ENCODE peak calls at places on chromosomes 16 and 17, in six cellular contexts. H is GM23338, E is spleen, F is GM12892, D is HL-60, J is K562. I is an unnamed sample.

GRCh38 chr17:79713391-79713790 is 17.4 kb upstream of the ENPP7 start:
- DNase-seq in H (no peak), E (no peak), F (no peak), D (no peak), J (no peak), I (no peak)

GRCh38 chr17:63116967-63117366 is 150.9 kb downstream of the TANC2 start:
- DNase-seq in H (peak), E (no peak), F (no peak), D (no peak), J (peak), I (no peak)

GRCh38 chr16:78235168-78235800 is 135.8 kb downstream of the WWOX start:
- DNase-seq in H (peak), E (peak), F (peak), D (peak), J (peak), I (peak)

GRCh38 chr16:23867566-23867965 is 31.8 kb downstream of the PRKCB start:
- DNase-seq in H (no peak), E (no peak), F (no peak), D (no peak), J (no peak), I (no peak)

GRCh38 chr17:58096892-58097291 is 13.7 kb downstream of the DYNLL2 start:
- DNase-seq in H (peak), E (no peak), F (no peak), D (no peak), J (no peak), I (no peak)

GRCh38 chr16:56915311-56916105 is 16.4 kb upstream of the HERPUD1 start:
- DNase-seq in H (no peak), E (no peak), F (no peak), D (no peak), J (no peak), I (no peak)

GRCh38 chr17:43801844-43802243 is 21.6 kb downstream of the CFAP97D1 start:
- DNase-seq in H (no peak), E (no peak), F (no peak), D (no peak), J (no peak), I (no peak)

GRCh38 chr16:21100447-21100846 is 50.2 kb downstream of the DNAH3 start:
- DNase-seq in H (no peak), E (no peak), F (no peak), D (no peak), J (no peak), I (no peak)

GRCh38 chr16:4750896-4751295 is 16.1 kb downstream of the ZNF500 start:
- DNase-seq in H (no peak), E (no peak), F (no peak), D (no peak), J (no peak), I (no peak)

GRCh38 chr17:60154616-60155426 is 5.0 kb downstream of the CA4 start:
- DNase-seq in H (peak), E (peak), F (no peak), D (no peak), J (no peak), I (no peak)

GRCh38 chr17:44071772-44072171 is 1.2 kb downstream of the G6PC3 start:
- DNase-seq in H (no peak), E (no peak), F (no peak), D (no peak), J (no peak), I (no peak)

GRCh38 chr16:48081656-48082055 is 74.1 kb downstream of the ABCC12 start:
- DNase-seq in H (no peak), E (no peak), F (no peak), D (no peak), J (no peak), I (no peak)

GRCh38 chr17:55152236-55152635 is 112.5 kb upstream of the HLF start:
- DNase-seq in H (no peak), E (no peak), F (no peak), D (no peak), J (no peak), I (no peak)

GRCh38 chr17:58364270-58364942 is 12.4 kb upstream of the SUPT4H1 start:
- DNase-seq in H (no peak), E (no peak), F (no peak), D (no peak), J (peak), I (peak)

GRCh38 chr16:55333690-55334089 is 9.7 kb downstream of the IRX6 start:
- DNase-seq in H (no peak), E (no peak), F (no peak), D (peak), J (no peak), I (no peak)

GRCh38 chr17:31919802-31920525 is 16.8 kb upstream of the SUZ12 start:
- DNase-seq in H (no peak), E (no peak), F (no peak), D (no peak), J (no peak), I (no peak)

GRCh38 chr16:15054357-15055140 is 1.3 kb downstream of the NTAN1 start:
- DNase-seq in H (no peak), E (no peak), F (no peak), D (no peak), J (no peak), I (no peak)

GRCh38 chr17:82103588-82104451 is 5.8 kb upstream of the FASN start:
- DNase-seq in H (peak), E (no peak), F (no peak), D (no peak), J (peak), I (peak)

GRCh38 chr17:40859536-40859935 is 7.5 kb downstream of the KRT12 start:
- DNase-seq in H (no peak), E (no peak), F (no peak), D (no peak), J (no peak), I (peak)

GRCh38 chr16:85717393-85718152 is 28.8 kb upstream of the GINS2 start:
- DNase-seq in H (peak), E (peak), F (peak), D (no peak), J (peak), I (peak)

GRCh38 chr17:74369221-74369620 is 1.9 kb downstream of the GPR142 start:
- DNase-seq in H (peak), E (peak), F (no peak), D (no peak), J (no peak), I (peak)

GRCh38 chr16:10966129-10966528 is 21.8 kb downstream of the CLEC16A start:
- DNase-seq in H (no peak), E (no peak), F (no peak), D (no peak), J (no peak), I (no peak)

GRCh38 chr17:58997756-58998553 is 108.7 kb downstream of the TRIM37 start:
- DNase-seq in H (no peak), E (no peak), F (no peak), D (no peak), J (no peak), I (no peak)

GRCh38 chr17:17758443-17758842 is 77.2 kb downstream of the RAI1 start:
- DNase-seq in H (no peak), E (no peak), F (no peak), D (no peak), J (no peak), I (no peak)

GRCh38 chr17:81331527-81332043 is 36.5 kb upstream of the SLC38A10 start:
- DNase-seq in H (no peak), E (no peak), F (no peak), D (no peak), J (no peak), I (no peak)

GRCh38 chr17:7825206-7825980 is 8.6 kb upstream of the KDM6B start:
- DNase-seq in H (no peak), E (peak), F (no peak), D (no peak), J (no peak), I (no peak)

GRCh38 chr16:25063865-25064264 is 47.7 kb upstream of the LCMT1 start:
- DNase-seq in H (no peak), E (no peak), F (no peak), D (no peak), J (peak), I (no peak)

GRCh38 chr17:29007456-29008455 is 1.9 kb upstream of the SEZ6 start:
- DNase-seq in H (no peak), E (no peak), F (no peak), D (no peak), J (no peak), I (no peak)

GRCh38 chr17:81871387-81872120 is 417 bp upstream of the ARHGDIA start:
- DNase-seq in H (peak), E (peak), F (peak), D (peak), J (no peak), I (peak)

GRCh38 chr16:79599837-79600635 is 501 bp downstream of the MAF start:
- DNase-seq in H (peak), E (peak), F (no peak), D (no peak), J (no peak), I (no peak)

GRCh38 chr16:1974157-1975070 is 2.6 kb downstream of the TBL3 start:
- DNase-seq in H (no peak), E (no peak), F (no peak), D (no peak), J (no peak), I (no peak)

GRCh38 chr17:77724876-77725615 is 233.5 kb upstream of the TNRC6C start:
- DNase-seq in H (no peak), E (no peak), F (no peak), D (no peak), J (no peak), I (peak)

GRCh38 chr17:38344127-38344745 is 480 bp upstream of the GPR179 start:
- DNase-seq in H (no peak), E (no peak), F (no peak), D (no peak), J (no peak), I (no peak)

GRCh38 chr17:3937359-3937758 is 21.1 kb upstream of the P2RX1 start:
- DNase-seq in H (no peak), E (no peak), F (no peak), D (no peak), J (no peak), I (no peak)

GRCh38 chr17:3935825-3936355 is 19.6 kb upstream of the P2RX1 start:
- DNase-seq in H (no peak), E (no peak), F (no peak), D (no peak), J (no peak), I (no peak)

GRCh38 chr17:3929181-3929580 is 12.9 kb upstream of the P2RX1 start:
- DNase-seq in H (no peak), E (peak), F (no peak), D (no peak), J (no peak), I (no peak)

GRCh38 chr17:3929764-3930163 is 13.5 kb upstream of the P2RX1 start:
- DNase-seq in H (no peak), E (no peak), F (no peak), D (no peak), J (no peak), I (no peak)

GRCh38 chr17:3935140-3935542 is 18.9 kb upstream of the P2RX1 start:
- DNase-seq in H (peak), E (peak), F (no peak), D (no peak), J (no peak), I (peak)
- TF ChIP-seq POLR2AphosphoS5 in H (no peak), E (peak), F (no peak), D (no peak), J (no peak), I (no peak)

GRCh38 chr16:27363797-27364196 is 38.2 kb upstream of the IL21R start:
- DNase-seq in H (no peak), E (no peak), F (no peak), D (no peak), J (no peak), I (peak)
- TF ChIP-seq POLR2AphosphoS5 in H (no peak), E (peak), F (no peak), D (no peak), J (no peak), I (peak)

GRCh38 chr16:648071-648785 is 937 bp upstream of the WDR90 start:
- DNase-seq in H (peak), E (no peak), F (peak), D (peak), J (no peak), I (peak)
- TF ChIP-seq POLR2AphosphoS5 in H (peak), E (no peak), F (no peak), D (peak), J (no peak), I (peak)

DNA sequence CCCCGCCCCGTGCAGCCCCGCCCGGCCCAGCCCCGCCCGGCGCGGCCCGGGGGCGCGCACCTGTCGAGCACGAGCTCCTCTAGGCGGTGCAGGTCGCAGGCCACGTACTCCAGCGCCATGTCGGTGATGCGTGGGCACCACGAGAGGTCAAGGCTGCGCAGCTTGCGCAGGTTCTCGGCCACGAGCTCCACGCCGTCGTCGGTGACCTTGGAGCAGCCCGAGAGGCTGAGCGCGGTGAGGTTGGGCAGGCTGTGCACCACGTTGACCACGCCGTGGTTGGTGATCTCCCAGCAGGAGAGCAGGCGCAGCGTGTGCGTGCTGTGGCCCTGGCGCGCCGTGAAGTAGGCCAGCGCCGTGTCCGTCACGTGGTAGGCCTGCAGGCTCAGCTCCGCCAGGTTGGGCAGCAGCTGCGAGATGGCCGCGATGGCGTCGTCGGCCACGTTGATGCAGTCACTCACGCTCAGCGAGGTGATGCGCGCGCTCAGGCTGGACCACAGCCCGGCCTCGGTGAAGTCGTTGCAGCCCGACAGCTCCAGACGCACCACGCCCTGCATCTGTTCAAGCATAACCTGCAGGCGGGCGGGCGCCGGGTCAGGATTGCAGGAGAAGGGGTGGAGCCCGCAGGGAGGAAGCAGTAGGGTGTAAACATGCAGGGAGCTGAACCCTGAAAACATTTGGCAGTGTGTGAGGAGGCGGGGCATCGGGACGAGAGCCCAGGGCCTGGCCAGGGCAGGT is 5.3 kb upstream of the WDR24 start:
- DNase-seq in H (peak), E (peak), F (peak), D (no peak), J (peak), I (peak)
- TF ChIP-seq POLR2AphosphoS5 in H (peak), E (peak), F (peak), D (no peak), J (no peak), I (peak)